ENCODE peak calls at places on chromosomes 1 and 21, in eight cellular contexts. T is psoas muscle, W is H9, R is IMR-90, A is Caco-2, Y is upper lobe of right lung, C is tibial artery, H is neural progenitor cell. N is an unnamed sample.

GRCh38 chr1:11568687-11569086 is 85.5 kb downstream of the FBXO2 start:
- DNase-seq in T (no peak), W (no peak), R (no peak), A (no peak), Y (no peak), C (no peak), H (no peak), N (no peak)

GRCh38 chr1:109877776-109878175 is 32.9 kb upstream of the CSF1 start:
- DNase-seq in T (no peak), W (no peak), R (no peak), A (no peak), Y (no peak), C (no peak), H (no peak), N (no peak)

GRCh38 chr1:32246888-32247273 is at the start of gene FAM167B:
- DNase-seq in T (peak; percentile 66), W (no peak), R (peak; percentile 71), A (no peak), Y (no peak), C (peak; percentile 74), H (no peak), N (no peak)

GRCh38 chr1:74481607-74482006 is 30.8 kb downstream of the LRRC53 start:
- DNase-seq in T (no peak), W (no peak), R (no peak), A (no peak), Y (no peak), C (no peak), H (peak; percentile 13), N (no peak)

GRCh38 chr1:193677874-193678273 is 491.5 kb upstream of the B3GALT2 start:
- DNase-seq in T (no peak), W (no peak), R (no peak), A (no peak), Y (no peak), C (no peak), H (no peak), N (no peak)

GRCh38 chr1:64686828-64687724 is 57.8 kb upstream of the RAVER2 start:
- DNase-seq in T (no peak), W (no peak), R (peak; percentile 65), A (no peak), Y (no peak), C (no peak), H (peak; percentile 52), N (no peak)

GRCh38 chr1:55078470-55078869 is 39.1 kb downstream of the PCSK9 start:
- DNase-seq in T (no peak), W (no peak), R (no peak), A (no peak), Y (no peak), C (no peak), H (no peak), N (no peak)

GRCh38 chr1:112357467-112357866 is 38.5 kb upstream of the CTTNBP2NL start:
- DNase-seq in T (no peak), W (no peak), R (no peak), A (no peak), Y (no peak), C (no peak), H (no peak), N (no peak)

GRCh38 chr1:193697105-193697762 is 510.8 kb upstream of the B3GALT2 start:
- DNase-seq in T (no peak), W (peak; percentile 29), R (no peak), A (no peak), Y (no peak), C (no peak), H (no peak), N (no peak)

GRCh38 chr21:45831991-45832740 is 149.4 kb upstream of the COL6A1 start:
- DNase-seq in T (no peak), W (no peak), R (peak; percentile 71), A (no peak), Y (no peak), C (no peak), H (no peak), N (peak; percentile 40)

GRCh38 chr21:45155910-45156309 is 81.5 kb downstream of the ADARB1 start:
- DNase-seq in T (no peak), W (peak; percentile 12), R (no peak), A (no peak), Y (no peak), C (no peak), H (no peak), N (no peak)

GRCh38 chr1:46622341-46622740 is 5.7 kb upstream of the MOB3C start:
- DNase-seq in T (no peak), W (peak; percentile 56), R (peak; percentile 28), A (no peak), Y (no peak), C (no peak), H (no peak), N (peak; percentile 76)

GRCh38 chr1:11180342-11180744 is 8.8 kb upstream of the ANGPTL7 start:
- DNase-seq in T (no peak), W (no peak), R (peak; percentile 49), A (no peak), Y (no peak), C (no peak), H (no peak), N (no peak)

GRCh38 chr1:13775446-13775845 is 75.5 kb downstream of the PRDM2 start:
- DNase-seq in T (no peak), W (no peak), R (peak; percentile 29), A (no peak), Y (no peak), C (no peak), H (no peak), N (no peak)

GRCh38 chr1:155984341-155984740 is 6.0 kb upstream of the ARHGEF2 start:
- DNase-seq in T (no peak), W (peak; percentile 94), R (no peak), A (no peak), Y (no peak), C (no peak), H (peak; percentile 69), N (no peak)

GRCh38 chr1:100496896-100497295 is 41.0 kb upstream of the GPR88 start:
- DNase-seq in T (no peak), W (no peak), R (no peak), A (no peak), Y (no peak), C (no peak), H (no peak), N (no peak)

GRCh38 chr1:31239653-31240241 is at the start of gene NKAIN1:
- DNase-seq in T (peak; percentile 65), W (peak; percentile 69), R (peak; percentile 18), A (no peak), Y (peak; percentile 59), C (no peak), H (peak; percentile 91), N (peak; percentile 50)

GRCh38 chr1:93177991-93178390 is 2.2 kb downstream of the TMED5 start:
- DNase-seq in T (no peak), W (no peak), R (peak; percentile 44), A (no peak), Y (no peak), C (no peak), H (no peak), N (no peak)

GRCh38 chr1:46394108-46394871 is at the start of gene FAAH:
- DNase-seq in T (peak; percentile 90), W (peak; percentile 92), R (no peak), A (peak; percentile 75), Y (peak; percentile 89), C (peak; percentile 77), H (peak; percentile 92), N (peak; percentile 81)

GRCh38 chr1:212595787-212596714 is 12.5 kb upstream of the ATF3 start:
- DNase-seq in T (no peak), W (no peak), R (peak; percentile 99), A (peak; percentile 55), Y (no peak), C (no peak), H (no peak), N (peak; percentile 62)

GRCh38 chr1:225454733-225455132 is 26.9 kb upstream of the LBR start:
- DNase-seq in T (peak; percentile 16), W (no peak), R (peak; percentile 89), A (peak; percentile 31), Y (no peak), C (peak; percentile 82), H (no peak), N (no peak)
- H3K4me1 ChIP-seq in T (no peaks in the 10 kb centered on the region), W (no peaks in the 10 kb centered on the region), R (peaks cover 6% of the 10 kb centered on the region), A (peaks cover 4% of the 10 kb centered on the region), Y (peaks cover 20% of the 10 kb centered on the region), C (peaks cover 17% of the 10 kb centered on the region), H (no peaks in the 10 kb centered on the region), N (no peaks in the 10 kb centered on the region)

GRCh38 chr1:34851431-34852105 is 8.0 kb downstream of the SMIM12 start:
- DNase-seq in T (no peak), W (no peak), R (no peak), A (no peak), Y (no peak), C (peak; percentile 96), H (no peak), N (no peak)
- TF ChIP-seq CTCF in T (no peak), W (no peak), R (no peak), A (no peak), Y (no peak), C (no peak), H (no peak), N (no peak)

GRCh38 chr21:26833460-26833939 is 11.7 kb downstream of the ADAMTS1 start:
- DNase-seq in T (no peak), W (no peak), R (no peak), A (no peak), Y (no peak), C (peak; percentile 76), H (no peak), N (no peak)

GRCh38 chr21:26835714-26836265 is 9.4 kb downstream of the ADAMTS1 start:
- DNase-seq in T (no peak), W (no peak), R (no peak), A (no peak), Y (no peak), C (no peak), H (no peak), N (no peak)

GRCh38 chr21:26836546-26836945 is 8.7 kb downstream of the ADAMTS1 start:
- DNase-seq in T (no peak), W (no peak), R (no peak), A (no peak), Y (no peak), C (no peak), H (no peak), N (no peak)

GRCh38 chr21:26834181-26834945 is 10.8 kb downstream of the ADAMTS1 start:
- DNase-seq in T (no peak), W (no peak), R (peak; percentile 58), A (no peak), Y (no peak), C (no peak), H (no peak), N (no peak)

DNA sequence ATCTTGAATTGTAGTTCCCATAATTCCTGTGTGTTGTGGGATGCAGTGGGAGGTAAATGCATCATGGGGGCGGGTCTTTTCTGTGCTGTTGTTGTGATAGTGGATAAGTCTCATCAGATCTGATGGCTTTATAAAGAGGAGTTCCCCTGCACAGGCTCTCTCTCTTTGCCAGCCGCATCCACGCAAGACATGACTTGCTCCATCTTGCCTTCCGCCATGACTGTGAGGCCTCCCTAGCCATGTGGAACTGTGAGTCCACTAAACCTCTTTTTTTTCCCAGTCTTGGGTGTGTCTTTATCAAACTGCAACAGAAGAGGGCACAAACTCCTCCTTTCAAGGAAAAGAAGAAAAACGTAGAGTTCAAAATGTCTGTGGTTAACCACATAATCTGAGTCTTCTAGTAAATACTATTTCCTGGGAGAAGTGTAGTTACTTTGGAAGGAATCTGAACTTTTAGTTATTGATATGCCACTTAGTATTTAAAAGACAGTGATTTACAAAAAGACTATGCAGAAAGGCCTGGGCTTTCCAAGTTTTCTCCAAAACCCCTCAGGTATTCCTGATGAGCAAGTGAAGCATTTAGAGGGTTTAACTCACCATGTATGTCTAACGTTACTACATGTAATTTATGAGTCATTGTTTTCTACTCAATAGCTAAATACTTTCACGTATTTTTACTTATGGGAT is 10.0 kb downstream of the ADAMTS1 start:
- DNase-seq in T (no peak), W (no peak), R (peak; percentile 85), A (no peak), Y (no peak), C (no peak), H (no peak), N (no peak)
- H3K4me1 ChIP-seq in T (peaks cover 23% of the 10 kb centered on the region), W (no peaks in the 10 kb centered on the region), R (peaks cover 2% of the 10 kb centered on the region), A (no peaks in the 10 kb centered on the region), Y (peaks cover 8% of the 10 kb centered on the region), C (peaks cover 27% of the 10 kb centered on the region), H (no peaks in the 10 kb centered on the region), N (no peaks in the 10 kb centered on the region)

GRCh38 chr1:26285366-26286063 is 5.6 kb downstream of the SH3BGRL3 start:
- DNase-seq in T (peak; percentile 81), W (peak; percentile 89), R (no peak), A (no peak), Y (no peak), C (no peak), H (peak; percentile 82), N (peak; percentile 67)
- TF ChIP-seq CTCF in T (peak; percentile 35), W (peak; percentile 79), R (peak; percentile 28), A (peak; percentile 45), Y (peak; percentile 26), C (no peak), H (peak; percentile 68), N (peak; percentile 18)